ENCODE peak calls at places on chromosomes 3 and 15, in five cellular contexts. One of them, this sample, is unnamed.

GRCh38 chr15:101126618-101127502 is 125.0 kb downstream of the CHSY1 start:
- DNase-seq in skeletal muscle cell: peak
- DNase-seq in fibroblast of lung: peak
- DNase-seq in epithelial cell of esophagus: no peak
- DNase-seq in mucosa of descending colon: no peak
- DNase-seq in this sample: no peak

GRCh38 chr3:191353022-191353777 is 22.9 kb upstream of the UTS2B start:
- DNase-seq in skeletal muscle cell: no peak
- DNase-seq in fibroblast of lung: no peak
- DNase-seq in epithelial cell of esophagus: no peak
- DNase-seq in mucosa of descending colon: no peak
- DNase-seq in this sample: no peak

GRCh38 chr3:191393146-191393545 is 62.8 kb upstream of the UTS2B start:
- DNase-seq in skeletal muscle cell: no peak
- DNase-seq in fibroblast of lung: no peak
- DNase-seq in epithelial cell of esophagus: no peak
- DNase-seq in mucosa of descending colon: no peak
- DNase-seq in this sample: no peak

GRCh38 chr15:93862791-93863190 is 368.6 kb upstream of the MCTP2 start:
- DNase-seq in skeletal muscle cell: no peak
- DNase-seq in fibroblast of lung: no peak
- DNase-seq in epithelial cell of esophagus: no peak
- DNase-seq in mucosa of descending colon: no peak
- DNase-seq in this sample: no peak

GRCh38 chr3:127426444-127427168 is 138.8 kb upstream of the PRR20G start:
- DNase-seq in skeletal muscle cell: no peak
- DNase-seq in fibroblast of lung: no peak
- DNase-seq in epithelial cell of esophagus: no peak
- DNase-seq in mucosa of descending colon: no peak
- DNase-seq in this sample: no peak

GRCh38 chr15:25323420-25323819 is 115.4 kb downstream of the UBE3A start:
- DNase-seq in skeletal muscle cell: no peak
- DNase-seq in fibroblast of lung: no peak
- DNase-seq in epithelial cell of esophagus: no peak
- DNase-seq in mucosa of descending colon: no peak
- DNase-seq in this sample: no peak

GRCh38 chr3:53044371-53045106 is 1.3 kb downstream of the SFMBT1 start:
- DNase-seq in skeletal muscle cell: no peak
- DNase-seq in fibroblast of lung: peak
- DNase-seq in epithelial cell of esophagus: peak
- DNase-seq in mucosa of descending colon: no peak
- DNase-seq in this sample: no peak

GRCh38 chr3:152386208-152386607 is 117.5 kb downstream of the MBNL1 start:
- DNase-seq in skeletal muscle cell: no peak
- DNase-seq in fibroblast of lung: no peak
- DNase-seq in epithelial cell of esophagus: no peak
- DNase-seq in mucosa of descending colon: no peak
- DNase-seq in this sample: no peak

GRCh38 chr15:58425185-58425584 is 6.6 kb upstream of the LIPC start:
- DNase-seq in skeletal muscle cell: no peak
- DNase-seq in fibroblast of lung: no peak
- DNase-seq in epithelial cell of esophagus: no peak
- DNase-seq in mucosa of descending colon: no peak
- DNase-seq in this sample: no peak

GRCh38 chr3:162984752-162985151 is 1488.1 kb downstream of the OTOL1 start:
- DNase-seq in skeletal muscle cell: no peak
- DNase-seq in fibroblast of lung: no peak
- DNase-seq in epithelial cell of esophagus: no peak
- DNase-seq in mucosa of descending colon: no peak
- DNase-seq in this sample: no peak

GRCh38 chr3:3907023-3907422 is 107.8 kb downstream of the LRRN1 start:
- DNase-seq in skeletal muscle cell: no peak
- DNase-seq in fibroblast of lung: no peak
- DNase-seq in epithelial cell of esophagus: no peak
- DNase-seq in mucosa of descending colon: no peak
- DNase-seq in this sample: no peak

GRCh38 chr15:80999623-81000036 is 1.1 kb upstream of the TLNRD1 start:
- DNase-seq in skeletal muscle cell: no peak
- DNase-seq in fibroblast of lung: no peak
- DNase-seq in epithelial cell of esophagus: peak
- DNase-seq in mucosa of descending colon: peak
- DNase-seq in this sample: no peak

GRCh38 chr15:72599855-72600464 is 54.5 kb upstream of the GOLGA6B start:
- DNase-seq in skeletal muscle cell: peak
- DNase-seq in fibroblast of lung: peak
- DNase-seq in epithelial cell of esophagus: peak
- DNase-seq in mucosa of descending colon: no peak
- DNase-seq in this sample: no peak

GRCh38 chr3:16378920-16379319 is 113.9 kb downstream of the OXNAD1 start:
- DNase-seq in skeletal muscle cell: no peak
- DNase-seq in fibroblast of lung: peak
- DNase-seq in epithelial cell of esophagus: peak
- DNase-seq in mucosa of descending colon: no peak
- DNase-seq in this sample: no peak

GRCh38 chr3:189260556-189261493 is 89.1 kb downstream of the TPRG1 start:
- DNase-seq in skeletal muscle cell: no peak
- DNase-seq in fibroblast of lung: no peak
- DNase-seq in epithelial cell of esophagus: no peak
- DNase-seq in mucosa of descending colon: no peak
- DNase-seq in this sample: no peak

GRCh38 chr3:42476225-42477160 is 25.9 kb upstream of the VIPR1 start:
- DNase-seq in skeletal muscle cell: no peak
- DNase-seq in fibroblast of lung: no peak
- DNase-seq in epithelial cell of esophagus: peak
- DNase-seq in mucosa of descending colon: peak
- DNase-seq in this sample: peak

GRCh38 chr15:71251548-71252035 is 136.3 kb downstream of the THSD4 start:
- DNase-seq in skeletal muscle cell: no peak
- DNase-seq in fibroblast of lung: no peak
- DNase-seq in epithelial cell of esophagus: peak
- DNase-seq in mucosa of descending colon: no peak
- DNase-seq in this sample: no peak

GRCh38 chr3:161630791-161631190 is 134.2 kb downstream of the OTOL1 start:
- DNase-seq in skeletal muscle cell: no peak
- DNase-seq in fibroblast of lung: no peak
- DNase-seq in epithelial cell of esophagus: peak
- DNase-seq in mucosa of descending colon: no peak
- DNase-seq in this sample: no peak

GRCh38 chr3:77342688-77343087 is 302.8 kb downstream of the ROBO2 start:
- DNase-seq in skeletal muscle cell: no peak
- DNase-seq in fibroblast of lung: no peak
- DNase-seq in epithelial cell of esophagus: no peak
- DNase-seq in mucosa of descending colon: no peak
- DNase-seq in this sample: no peak

GRCh38 chr15:68450192-68450591 is 18.2 kb upstream of the ITGA11 start:
- DNase-seq in skeletal muscle cell: no peak
- DNase-seq in fibroblast of lung: no peak
- DNase-seq in epithelial cell of esophagus: no peak
- DNase-seq in mucosa of descending colon: no peak
- DNase-seq in this sample: no peak

GRCh38 chr3:101913173-101913572 is 63.9 kb downstream of the NFKBIZ start:
- DNase-seq in skeletal muscle cell: no peak
- DNase-seq in fibroblast of lung: peak
- DNase-seq in epithelial cell of esophagus: peak
- DNase-seq in mucosa of descending colon: no peak
- DNase-seq in this sample: no peak

GRCh38 chr15:65730560-65731172 is 61.4 kb downstream of the DENND4A start:
- DNase-seq in skeletal muscle cell: peak
- DNase-seq in fibroblast of lung: peak
- DNase-seq in epithelial cell of esophagus: peak
- DNase-seq in mucosa of descending colon: no peak
- DNase-seq in this sample: no peak

GRCh38 chr3:129596194-129597086 is 10.0 kb downstream of the PLXND1 start:
- DNase-seq in skeletal muscle cell: peak
- DNase-seq in fibroblast of lung: peak
- DNase-seq in epithelial cell of esophagus: no peak
- DNase-seq in mucosa of descending colon: peak
- DNase-seq in this sample: peak

GRCh38 chr3:46632792-46633191 is 20.5 kb downstream of the FAM240A start:
- DNase-seq in skeletal muscle cell: no peak
- DNase-seq in fibroblast of lung: peak
- DNase-seq in epithelial cell of esophagus: no peak
- DNase-seq in mucosa of descending colon: no peak
- DNase-seq in this sample: no peak

GRCh38 chr3:14871456-14872200 is 52.9 kb downstream of the FGD5 start:
- DNase-seq in skeletal muscle cell: no peak
- DNase-seq in fibroblast of lung: peak
- DNase-seq in epithelial cell of esophagus: no peak
- DNase-seq in mucosa of descending colon: no peak
- DNase-seq in this sample: no peak

GRCh38 chr15:89132611-89133242 is 44.5 kb downstream of the ABHD2 start:
- DNase-seq in skeletal muscle cell: no peak
- DNase-seq in fibroblast of lung: no peak
- DNase-seq in epithelial cell of esophagus: no peak
- DNase-seq in mucosa of descending colon: no peak
- DNase-seq in this sample: no peak

GRCh38 chr3:64166584-64167155 is 58.6 kb downstream of the PRICKLE2 start:
- DNase-seq in skeletal muscle cell: no peak
- DNase-seq in fibroblast of lung: no peak
- DNase-seq in epithelial cell of esophagus: peak
- DNase-seq in mucosa of descending colon: no peak
- DNase-seq in this sample: no peak

GRCh38 chr3:108031893-108032292 is 58.9 kb downstream of the CD47 start:
- DNase-seq in skeletal muscle cell: no peak
- DNase-seq in fibroblast of lung: no peak
- DNase-seq in epithelial cell of esophagus: peak
- DNase-seq in mucosa of descending colon: no peak
- DNase-seq in this sample: no peak

GRCh38 chr15:55774113-55774970 is 31.4 kb upstream of the PRTG start:
- DNase-seq in skeletal muscle cell: no peak
- DNase-seq in fibroblast of lung: peak
- DNase-seq in epithelial cell of esophagus: peak
- DNase-seq in mucosa of descending colon: peak
- DNase-seq in this sample: no peak

GRCh38 chr3:150543531-150543930 is 2.8 kb downstream of the SERP1 start:
- DNase-seq in skeletal muscle cell: no peak
- DNase-seq in fibroblast of lung: no peak
- DNase-seq in epithelial cell of esophagus: no peak
- DNase-seq in mucosa of descending colon: no peak
- DNase-seq in this sample: no peak

GRCh38 chr3:150543128-150543527 is 3.2 kb downstream of the SERP1 start:
- DNase-seq in skeletal muscle cell: no peak
- DNase-seq in fibroblast of lung: no peak
- DNase-seq in epithelial cell of esophagus: no peak
- DNase-seq in mucosa of descending colon: no peak
- DNase-seq in this sample: no peak

GRCh38 chr3:150544040-150544439 is 2.3 kb downstream of the SERP1 start:
- DNase-seq in skeletal muscle cell: no peak
- DNase-seq in fibroblast of lung: peak
- DNase-seq in epithelial cell of esophagus: peak
- DNase-seq in mucosa of descending colon: no peak
- DNase-seq in this sample: peak

GRCh38 chr3:150545419-150546225 is 674 bp downstream of the SERP1 start:
- DNase-seq in skeletal muscle cell: no peak
- DNase-seq in fibroblast of lung: peak
- DNase-seq in epithelial cell of esophagus: peak
- DNase-seq in mucosa of descending colon: no peak
- DNase-seq in this sample: no peak

GRCh38 chr3:150544726-150545125 is 1.6 kb downstream of the SERP1 start:
- DNase-seq in skeletal muscle cell: no peak
- DNase-seq in fibroblast of lung: peak
- DNase-seq in epithelial cell of esophagus: no peak
- DNase-seq in mucosa of descending colon: no peak
- DNase-seq in this sample: no peak
- H3K4me3 ChIP-seq in skeletal muscle cell: peak
- H3K4me3 ChIP-seq in fibroblast of lung: peak
- H3K4me3 ChIP-seq in epithelial cell of esophagus: peak
- H3K4me3 ChIP-seq in mucosa of descending colon: no peak
- H3K4me3 ChIP-seq in this sample: peak

GRCh38 chr3:32841341-32841740 is 23.5 kb downstream of the TRIM71 start:
- DNase-seq in skeletal muscle cell: no peak
- DNase-seq in fibroblast of lung: no peak
- DNase-seq in epithelial cell of esophagus: no peak
- DNase-seq in mucosa of descending colon: no peak
- DNase-seq in this sample: no peak
- H3K4me3 ChIP-seq in skeletal muscle cell: no peak
- H3K4me3 ChIP-seq in fibroblast of lung: no peak
- H3K4me3 ChIP-seq in epithelial cell of esophagus: no peak
- H3K4me3 ChIP-seq in mucosa of descending colon: no peak
- H3K4me3 ChIP-seq in this sample: no peak

GRCh38 chr15:63573533-63573932 is 23.7 kb upstream of the FBXL22 start:
- DNase-seq in skeletal muscle cell: no peak
- DNase-seq in fibroblast of lung: peak
- DNase-seq in epithelial cell of esophagus: no peak
- DNase-seq in mucosa of descending colon: no peak
- DNase-seq in this sample: no peak
- H3K4me3 ChIP-seq in skeletal muscle cell: no peak
- H3K4me3 ChIP-seq in fibroblast of lung: no peak
- H3K4me3 ChIP-seq in epithelial cell of esophagus: no peak
- H3K4me3 ChIP-seq in mucosa of descending colon: no peak
- H3K4me3 ChIP-seq in this sample: no peak

GRCh38 chr3:177209509-177209908 is 12.2 kb upstream of the TBL1XR1 start:
- DNase-seq in skeletal muscle cell: no peak
- DNase-seq in fibroblast of lung: no peak
- DNase-seq in epithelial cell of esophagus: no peak
- DNase-seq in mucosa of descending colon: no peak
- DNase-seq in this sample: no peak
- H3K4me3 ChIP-seq in skeletal muscle cell: no peak
- H3K4me3 ChIP-seq in fibroblast of lung: no peak
- H3K4me3 ChIP-seq in epithelial cell of esophagus: no peak
- H3K4me3 ChIP-seq in mucosa of descending colon: no peak
- H3K4me3 ChIP-seq in this sample: no peak